ENCODE peak calls at places on chromosomes 16 and 17, in four cellular contexts. Y, Q, D and M are unnamed samples.

GRCh38 chr17:79985361-79985760 is 50.3 kb downstream of the TBC1D16 start:
- DNase-seq in Y (no peak), Q (no peak), D (no peak), M (no peak)

GRCh38 chr17:28661635-28662526 is at the start of the genes SDF2 and SUPT6H:
- DNase-seq in Y (peak), Q (peak), D (peak), M (peak)

GRCh38 chr16:19926449-19927390 is 42.1 kb upstream of the GPRC5B start:
- DNase-seq in Y (peak), Q (peak), D (no peak), M (no peak)

GRCh38 chr17:44097110-44097810 is 26.2 kb downstream of the HDAC5 start:
- DNase-seq in Y (no peak), Q (peak), D (no peak), M (no peak)

GRCh38 chr17:15185625-15185991 is 79.5 kb downstream of the PMP22 start:
- DNase-seq in Y (no peak), Q (peak), D (no peak), M (no peak)

GRCh38 chr16:69494993-69495392 is 70.6 kb downstream of the CYB5B start:
- DNase-seq in Y (peak), Q (peak), D (peak), M (peak)

GRCh38 chr17:78132767-78133178 is 2.2 kb downstream of the TMC8 start:
- DNase-seq in Y (no peak), Q (no peak), D (no peak), M (no peak)

GRCh38 chr17:74392848-74393247 is 25.5 kb downstream of the GPR142 start:
- DNase-seq in Y (peak), Q (no peak), D (no peak), M (no peak)

GRCh38 chr16:84867696-84868095 is 47.9 kb downstream of the CRISPLD2 start:
- DNase-seq in Y (no peak), Q (no peak), D (no peak), M (no peak)

GRCh38 chr16:19700319-19700781 is 17.7 kb downstream of the KNOP1 start:
- DNase-seq in Y (no peak), Q (peak), D (no peak), M (no peak)

GRCh38 chr17:35666070-35666469 is 65.4 kb upstream of the RASL10B start:
- DNase-seq in Y (no peak), Q (no peak), D (no peak), M (no peak)

GRCh38 chr16:80580109-80580832 is 39.5 kb downstream of the DYNLRB2 start:
- DNase-seq in Y (no peak), Q (peak), D (peak), M (peak)

GRCh38 chr16:4495766-4496165 is 19.6 kb downstream of the HMOX2 start:
- DNase-seq in Y (no peak), Q (no peak), D (no peak), M (no peak)

GRCh38 chr17:76826290-76827138 is 41.7 kb upstream of the MGAT5B start:
- DNase-seq in Y (no peak), Q (no peak), D (no peak), M (no peak)

GRCh38 chr17:67386965-67387551 is 10.0 kb downstream of the PITPNC1 start:
- DNase-seq in Y (peak), Q (peak), D (peak), M (peak)

GRCh38 chr16:62256406-62256805 is 220.2 kb upstream of the CDH8 start:
- DNase-seq in Y (no peak), Q (peak), D (no peak), M (no peak)

GRCh38 chr17:49741009-49741691 is 22.8 kb downstream of the FAM117A start:
- DNase-seq in Y (no peak), Q (no peak), D (no peak), M (no peak)

GRCh38 chr17:80947200-80947940 is 44.3 kb upstream of the CHMP6 start:
- DNase-seq in Y (no peak), Q (no peak), D (no peak), M (no peak)